ENCODE peak calls at places on chromosome 6, in six cellular contexts. One of them, this sample, is unnamed.

GRCh38 chr6:9612489-9612888 is 802.4 kb downstream of the TFAP2A start:
- DNase-seq in BJ: no peak
- DNase-seq in heart left ventricle: no peak
- DNase-seq in AG20443: no peak
- DNase-seq in activated CD4-positive, alpha-beta T cell treated with anti-CD3 and anti-CD28 coated beads for 48 hours: no peak
- DNase-seq in T-helper 17 cell: no peak
- DNase-seq in this sample: no peak

GRCh38 chr6:100457251-100457990 is 7.3 kb downstream of the SIM1 start:
- DNase-seq in AG20443: no peak
- DNase-seq in BJ: no peak
- DNase-seq in heart left ventricle: no peak
- DNase-seq in activated CD4-positive, alpha-beta T cell treated with anti-CD3 and anti-CD28 coated beads for 48 hours: no peak
- DNase-seq in T-helper 17 cell: no peak
- DNase-seq in this sample: no peak

GRCh38 chr6:18154507-18155272 is at the start of gene TPMT:
- DNase-seq in AG20443: no peak
- DNase-seq in heart left ventricle: no peak
- DNase-seq in BJ: no peak
- DNase-seq in T-helper 17 cell: no peak
- DNase-seq in activated CD4-positive, alpha-beta T cell treated with anti-CD3 and anti-CD28 coated beads for 48 hours: peak
- DNase-seq in this sample: no peak

GRCh38 chr6:106165885-106166485 is 79.8 kb downstream of the PRDM1 start:
- DNase-seq in AG20443: no peak
- DNase-seq in BJ: no peak
- DNase-seq in heart left ventricle: no peak
- DNase-seq in T-helper 17 cell: no peak
- DNase-seq in activated CD4-positive, alpha-beta T cell treated with anti-CD3 and anti-CD28 coated beads for 48 hours: no peak
- DNase-seq in this sample: no peak

GRCh38 chr6:24883618-24884017 is 52.1 kb downstream of the RIPOR2 start:
- DNase-seq in heart left ventricle: no peak
- DNase-seq in AG20443: peak
- DNase-seq in BJ: peak
- DNase-seq in T-helper 17 cell: no peak
- DNase-seq in activated CD4-positive, alpha-beta T cell treated with anti-CD3 and anti-CD28 coated beads for 48 hours: peak
- DNase-seq in this sample: peak

GRCh38 chr6:44788387-44788981 is 401.0 kb downstream of the CDC5L start:
- DNase-seq in AG20443: no peak
- DNase-seq in T-helper 17 cell: no peak
- DNase-seq in BJ: no peak
- DNase-seq in heart left ventricle: no peak
- DNase-seq in activated CD4-positive, alpha-beta T cell treated with anti-CD3 and anti-CD28 coated beads for 48 hours: no peak
- DNase-seq in this sample: peak

GRCh38 chr6:72642435-72642834 is 20.6 kb downstream of the KCNQ5 start:
- DNase-seq in T-helper 17 cell: no peak
- DNase-seq in BJ: no peak
- DNase-seq in heart left ventricle: no peak
- DNase-seq in AG20443: no peak
- DNase-seq in activated CD4-positive, alpha-beta T cell treated with anti-CD3 and anti-CD28 coated beads for 48 hours: no peak
- DNase-seq in this sample: no peak

GRCh38 chr6:117494694-117495318 is 12.3 kb downstream of the DCBLD1 start:
- DNase-seq in BJ: no peak
- DNase-seq in T-helper 17 cell: no peak
- DNase-seq in heart left ventricle: peak
- DNase-seq in AG20443: no peak
- DNase-seq in activated CD4-positive, alpha-beta T cell treated with anti-CD3 and anti-CD28 coated beads for 48 hours: no peak
- DNase-seq in this sample: no peak

GRCh38 chr6:20409427-20409971 is 7.8 kb downstream of the E2F3 start:
- DNase-seq in heart left ventricle: no peak
- DNase-seq in activated CD4-positive, alpha-beta T cell treated with anti-CD3 and anti-CD28 coated beads for 48 hours: no peak
- DNase-seq in AG20443: no peak
- DNase-seq in BJ: no peak
- DNase-seq in T-helper 17 cell: no peak
- DNase-seq in this sample: no peak